ENCODE peak calls at places on chromosomes 13 and 19, in six cellular contexts. A, R, Y, D, V and W are unnamed samples.

GRCh38 chr19:18832331-18833140 is 777 bp downstream of the UPF1 start:
- DNase-seq in V (peak; percentile 62), R (peak; percentile 27), A (no peak), Y (no peak), D (peak; percentile 59), W (no peak)

GRCh38 chr19:11382898-11383705 is 1.0 kb downstream of the EPOR start:
- DNase-seq in A (peak; percentile 44), D (peak; percentile 77), V (peak; percentile 52), Y (no peak), R (peak; percentile 81), W (no peak)

GRCh38 chr19:16078311-16078758 is 2.0 kb downstream of the TPM4 start:
- DNase-seq in R (no peak), V (peak; percentile 74), Y (no peak), A (no peak), D (no peak), W (peak; percentile 59)

GRCh38 chr13:51370116-51370515 is 30.6 kb downstream of the SERPINE3 start:
- DNase-seq in Y (no peak), V (no peak), R (no peak), A (peak; percentile 21), D (no peak), W (no peak)

GRCh38 chr19:43639507-43640423 is at the start of gene CADM4:
- DNase-seq in R (peak; percentile 89), A (no peak), V (no peak), D (peak; percentile 88), Y (peak; percentile 30), W (no peak)

GRCh38 chr19:12946092-12946845 is 607 bp downstream of the RAD23A start:
- DNase-seq in V (peak; percentile 82), R (peak; percentile 74), A (peak; percentile 81), D (peak; percentile 71), Y (no peak), W (peak; percentile 49)

GRCh38 chr13:46181799-46182490 is at the start of gene LCP1:
- DNase-seq in V (peak; percentile 96), R (peak; percentile 49), Y (no peak), D (peak; percentile 73), A (no peak), W (no peak)

GRCh38 chr13:90049989-90050671 is 1297.4 kb upstream of the MIR17HG start:
- DNase-seq in V (no peak), Y (no peak), D (no peak), R (no peak), A (no peak), W (no peak)

GRCh38 chr19:5703819-5704818 is 14.0 kb downstream of the RPL36 start:
- DNase-seq in Y (no peak), V (no peak), A (no peak), R (peak; percentile 26), D (no peak), W (no peak)

GRCh38 chr19:34495416-34495815 is 13.9 kb downstream of the WTIP start:
- DNase-seq in Y (no peak), A (no peak), V (no peak), R (no peak), D (no peak), W (no peak)

GRCh38 chr19:12133069-12133468 is 7.1 kb downstream of the ZNF20 start:
- DNase-seq in A (no peak), V (no peak), Y (no peak), R (no peak), D (no peak), W (no peak)

GRCh38 chr19:45598267-45599011 is 3.6 kb downstream of the GPR4 start:
- DNase-seq in R (peak; percentile 44), Y (no peak), V (no peak), D (peak; percentile 32), A (peak; percentile 21), W (no peak)

GRCh38 chr19:4686700-4687099 is 16.6 kb upstream of the MYDGF start:
- DNase-seq in V (no peak), A (no peak), Y (no peak), R (no peak), D (no peak), W (no peak)

GRCh38 chr13:95254341-95254740 is 46.9 kb downstream of the ABCC4 start:
- DNase-seq in A (no peak), D (no peak), R (no peak), V (no peak), Y (no peak), W (no peak)

GRCh38 chr19:37763488-37763887 is 15.9 kb downstream of the ZNF573 start:
- DNase-seq in D (no peak), A (peak; percentile 7), V (no peak), R (no peak), Y (no peak), W (no peak)

GRCh38 chr19:2097330-2098327 is 914 bp downstream of the IZUMO4 start:
- DNase-seq in Y (no peak), V (peak; percentile 68), R (peak; percentile 78), A (no peak), D (peak; percentile 78), W (no peak)

GRCh38 chr13:51821666-51822065 is 17.7 kb upstream of the DHRS12 start:
- DNase-seq in Y (no peak), D (no peak), A (no peak), V (no peak), R (peak; percentile 36), W (no peak)

GRCh38 chr19:8702350-8702749 is 3.8 kb upstream of the ACTL9 start:
- DNase-seq in R (no peak), V (no peak), Y (no peak), A (no peak), D (no peak), W (no peak)

GRCh38 chr13:102399791-102400618 is 1.8 kb downstream of the FGF14 start:
- DNase-seq in Y (peak; percentile 18), V (no peak), D (peak; percentile 60), A (peak; percentile 9), R (peak; percentile 48), W (no peak)

GRCh38 chr13:65990684-65991083 is 1239.5 kb downstream of the PCDH9 start:
- DNase-seq in R (no peak), V (no peak), Y (no peak), D (no peak), A (no peak), W (no peak)

GRCh38 chr13:50152655-50153309 is 137.5 kb downstream of the KCNRG start:
- DNase-seq in D (peak; percentile 39), R (no peak), Y (no peak), V (peak; percentile 42), A (no peak), W (no peak)